ENCODE peak calls at places on chromosomes 6 and 20, in seven cellular contexts. V is ovary, S is cardiac muscle cell, J is fibroblast of villous mesenchyme, H is pancreas, L is endodermal cell, R is neural progenitor cell. Q is an unnamed sample.

GRCh38 chr20:20480689-20481088 is 112.8 kb downstream of the INSM1 start:
- DNase-seq in R (no peak), H (no peak), S (peak), V (no peak), L (no peak), J (peak), Q (no peak)

GRCh38 chr6:56911847-56912246 is 43.1 kb upstream of the BEND6 start:
- DNase-seq in H (no peak), S (peak), V (no peak), L (no peak), J (peak), R (no peak), Q (no peak)

GRCh38 chr20:45340236-45340847 is 7.9 kb downstream of the SDC4 start:
- DNase-seq in L (peak), H (peak), S (no peak), R (no peak), J (no peak), V (no peak), Q (no peak)

GRCh38 chr6:42551202-42551601 is 12.6 kb upstream of the UBR2 start:
- DNase-seq in J (peak), R (no peak), S (peak), V (no peak), H (no peak), L (no peak), Q (no peak)

GRCh38 chr20:46894971-46895905 is 595 bp downstream of the EYA2 start:
- DNase-seq in L (peak), R (peak), H (no peak), J (peak), V (no peak), S (peak), Q (no peak)

GRCh38 chr6:14743465-14744211 is 502.2 kb upstream of the JARID2 start:
- DNase-seq in J (peak), L (peak), S (peak), H (no peak), R (no peak), V (peak), Q (no peak)

GRCh38 chr20:21433329-21433890 is 36.1 kb upstream of the NKX2-4 start:
- DNase-seq in J (peak), L (no peak), S (peak), R (no peak), V (no peak), H (no peak), Q (no peak)

GRCh38 chr6:28263946-28264345 is 3.0 kb upstream of the ZSCAN26 start:
- DNase-seq in R (no peak), J (no peak), H (no peak), L (no peak), V (no peak), S (no peak), Q (no peak)

GRCh38 chr6:93727447-93727846 is 308.1 kb upstream of the EPHA7 start:
- DNase-seq in H (no peak), L (no peak), S (no peak), V (no peak), J (no peak), R (no peak), Q (no peak)

GRCh38 chr6:121780325-121781313 is 345.2 kb downstream of the GJA1 start:
- DNase-seq in V (peak), R (no peak), J (peak), S (peak), L (peak), H (peak), Q (no peak)

GRCh38 chr6:37017606-37018005 is 12.2 kb downstream of the FGD2 start:
- DNase-seq in L (no peak), S (no peak), V (no peak), R (peak), H (no peak), J (no peak), Q (no peak)

GRCh38 chr6:7901056-7901455 is 9.5 kb downstream of the TXNDC5 start:
- DNase-seq in L (no peak), H (no peak), R (no peak), J (no peak), S (no peak), V (no peak), Q (no peak)

GRCh38 chr6:79984261-79984660 is 20.2 kb upstream of the TTK start:
- DNase-seq in S (peak), V (no peak), J (peak), R (peak), H (no peak), L (peak), Q (no peak)

GRCh38 chr6:47520282-47520681 is 42.7 kb downstream of the CD2AP start:
- DNase-seq in S (no peak), H (no peak), J (no peak), R (no peak), V (no peak), L (no peak), Q (no peak)

GRCh38 chr20:41533537-41534136 is 84.5 kb downstream of the CHD6 start:
- DNase-seq in V (no peak), L (no peak), S (no peak), H (no peak), J (no peak), R (no peak), Q (no peak)

DNA sequence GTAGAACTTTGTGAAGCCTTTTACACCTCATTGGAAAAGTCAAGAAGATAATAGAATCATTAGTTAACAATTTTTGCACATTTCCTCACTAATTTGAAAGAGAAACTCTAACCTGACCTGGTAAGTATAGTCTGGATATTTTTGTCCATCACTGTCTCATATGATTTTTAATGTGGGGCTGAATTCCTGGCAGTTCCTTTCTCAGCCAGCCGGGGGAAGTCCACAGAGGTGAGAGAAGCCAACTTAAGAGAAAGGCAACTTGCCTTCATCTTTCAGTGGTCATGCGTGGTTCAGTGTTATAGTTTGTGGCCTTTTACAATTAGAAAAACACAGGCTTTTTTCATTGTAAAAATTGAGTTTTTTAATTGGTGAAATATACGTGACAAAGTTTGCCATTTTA is 80.6 kb downstream of the CDYL start:
- DNase-seq in S (no peak), L (no peak), H (no peak), R (no peak), J (no peak), V (no peak), Q (no peak)
- TF ChIP-seq CTCF in S (no peak), L (peak), H (no peak), R (no peak), J (peak), V (no peak), Q (peak)

GRCh38 chr6:105499928-105500327 is 97.0 kb upstream of the PREP start:
- DNase-seq in R (no peak), J (no peak), L (no peak), H (no peak), S (no peak), V (no peak), Q (no peak)

GRCh38 chr6:105501246-105501645 is 98.4 kb upstream of the PREP start:
- DNase-seq in S (no peak), L (no peak), J (no peak), V (no peak), R (no peak), H (no peak), Q (no peak)

GRCh38 chr6:105503641-105504040 is 100.8 kb upstream of the PREP start:
- DNase-seq in V (no peak), R (no peak), L (no peak), H (no peak), S (no peak), J (no peak), Q (no peak)

GRCh38 chr6:105501945-105502344 is 99.1 kb upstream of the PREP start:
- DNase-seq in S (no peak), L (no peak), J (no peak), R (no peak), H (no peak), V (no peak), Q (no peak)

DNA sequence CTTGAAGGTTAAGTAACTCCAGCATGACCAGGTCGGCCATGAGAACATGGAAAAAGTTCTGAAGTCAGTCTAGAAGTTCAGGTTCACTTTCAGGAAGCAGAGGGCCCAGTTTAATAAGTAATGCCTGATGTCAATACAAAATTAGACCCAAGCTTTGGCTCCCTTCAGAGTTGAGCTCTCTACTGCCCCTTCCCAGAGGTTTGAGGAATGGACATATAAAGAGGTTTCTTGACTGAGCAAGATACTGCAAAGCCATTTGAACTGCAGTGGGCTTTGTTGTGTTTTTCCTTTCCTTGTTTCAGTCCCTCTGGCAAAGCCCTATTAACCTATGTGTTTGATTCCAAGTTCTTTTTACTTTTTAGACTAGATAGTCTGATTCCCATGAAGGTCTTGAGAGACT is 97.8 kb upstream of the PREP start:
- DNase-seq in S (no peak), R (no peak), J (no peak), L (no peak), V (no peak), H (no peak), Q (no peak)
- TF ChIP-seq CTCF in S (no peak), R (peak), J (no peak), L (peak), V (no peak), H (no peak), Q (no peak)

DNA sequence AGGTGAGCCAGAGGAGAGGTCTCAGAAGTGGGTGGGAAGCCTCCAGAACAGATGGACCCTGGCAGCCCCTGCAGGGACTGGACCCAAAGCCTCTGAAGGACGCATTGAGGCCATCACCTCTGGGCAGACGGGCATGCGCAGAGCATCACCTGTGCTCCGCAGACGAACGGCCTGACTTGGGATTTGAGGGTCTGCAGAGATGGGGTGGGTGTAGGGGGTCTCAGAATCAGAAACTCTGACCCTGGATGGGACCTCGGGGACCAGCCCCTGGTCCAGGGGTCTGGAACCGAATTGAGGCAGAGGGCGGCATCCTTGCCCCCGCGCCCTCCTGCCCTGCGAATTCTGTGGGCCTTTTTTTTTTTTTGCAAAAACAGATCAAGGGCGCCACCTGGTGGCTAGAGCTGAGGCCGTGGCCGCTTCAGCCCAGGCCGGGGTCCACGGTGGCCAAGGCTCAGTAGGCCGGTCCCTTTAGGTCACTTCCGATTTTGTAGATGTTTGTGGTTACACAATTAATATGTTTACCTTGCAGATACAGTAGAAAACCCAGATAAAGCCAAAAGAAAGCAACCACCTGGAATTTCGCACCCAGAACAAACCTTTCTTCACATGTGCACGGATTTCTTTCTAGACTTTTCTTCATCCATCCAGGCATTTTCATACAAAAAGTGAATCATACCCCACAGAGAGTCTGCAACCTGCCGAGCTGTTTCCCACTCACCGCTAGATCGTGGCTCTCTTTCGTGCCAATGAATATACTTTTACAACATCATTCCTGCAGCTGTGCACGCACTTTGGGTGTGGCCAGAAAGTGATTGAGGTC is 25.9 kb downstream of the ZBP1 start:
- DNase-seq in S (peak), L (peak), R (peak), J (peak), H (no peak), V (peak), Q (no peak)
- TF ChIP-seq CTCF in S (peak), L (peak), R (peak), J (peak), H (peak), V (peak), Q (peak)

DNA sequence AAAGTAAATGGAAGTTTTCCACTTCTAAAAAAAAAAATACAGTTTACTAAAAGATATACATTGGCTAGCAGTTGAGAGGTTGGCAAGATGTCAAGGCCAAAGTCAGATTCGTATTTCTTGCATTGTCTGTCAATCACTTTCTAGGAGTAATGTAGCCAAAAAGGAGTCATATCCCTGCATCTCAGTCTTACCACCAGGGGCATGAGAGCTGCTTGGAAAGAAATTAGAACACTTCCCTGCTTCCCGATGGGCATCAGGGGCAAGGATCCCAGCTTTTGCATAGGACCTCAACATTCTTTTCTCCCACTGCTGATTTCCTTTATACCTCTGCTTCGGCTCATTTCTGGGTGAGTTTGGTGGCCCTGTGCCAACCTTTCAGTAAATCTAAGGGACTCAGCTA is 581.0 kb upstream of the MAP3K7 start:
- DNase-seq in S (peak), L (peak), R (no peak), H (no peak), V (no peak), J (no peak), Q (no peak)
- TF ChIP-seq CTCF in S (peak), L (peak), R (peak), H (no peak), V (no peak), J (peak), Q (peak)

GRCh38 chr6:110528930-110529325 is 52.5 kb upstream of the SLC22A16 start:
- DNase-seq in H (no peak), S (no peak), J (no peak), R (no peak), V (no peak), L (no peak), Q (no peak)

GRCh38 chr6:110527516-110527915 is 51.1 kb upstream of the SLC22A16 start:
- DNase-seq in S (no peak), J (no peak), V (no peak), L (no peak), R (no peak), H (no peak), Q (no peak)

GRCh38 chr6:110526731-110527130 is 50.3 kb upstream of the SLC22A16 start:
- DNase-seq in L (no peak), R (no peak), V (no peak), S (no peak), H (no peak), J (no peak), Q (no peak)

GRCh38 chr6:110529355-110529754 is 52.9 kb upstream of the SLC22A16 start:
- DNase-seq in R (no peak), V (no peak), H (no peak), J (peak), L (no peak), S (peak), Q (no peak)

GRCh38 chr6:110528051-110528929 is 51.9 kb upstream of the SLC22A16 start:
- DNase-seq in J (peak), L (peak), S (peak), H (peak), R (peak), V (peak), Q (no peak)
- TF ChIP-seq CTCF in J (peak), L (peak), S (peak), H (peak), R (peak), V (peak), Q (peak)